ENCODE peak calls at places on chromosomes 5 and 9, in eight cellular contexts. H is RPMI7951; G is activated CD8-positive, alpha-beta memory T cell treated with anti-CD3 and anti-CD28 coated beads, Interleukin-2, amount 50 U/mL, for 48 hours; D is Kasumi-1; O is breast epithelium; P is ureter; T is glutamatergic neuron; N is kidney tubule cell. B is an unnamed sample.
A peak's percentile ranks its signal among the peaks of the same experiment; 100 is the strongest.

GRCh38 chr9:134136117-134136996 is 475 bp downstream of the WDR5 start:
- DNase-seq in O (no peak), N (peak; percentile 24), H (peak; percentile 6), T (peak; percentile 45), P (no peak), D (no peak), G (peak; percentile 64), B (no peak)

GRCh38 chr9:101119206-101119819 is 90.8 kb downstream of the PLPPR1 start:
- DNase-seq in D (peak; percentile 48), H (no peak), N (peak; percentile 66), P (peak; percentile 43), G (peak; percentile 55), O (no peak), T (peak; percentile 75), B (peak; percentile 31)

GRCh38 chr5:122192883-122193496 is 63.6 kb downstream of the ZNF474 start:
- DNase-seq in N (peak; percentile 70), P (peak; percentile 52), O (no peak), G (no peak), H (peak; percentile 64), T (no peak), D (peak; percentile 93), B (no peak)

GRCh38 chr5:1801061-1801953 is at the start of gene NDUFS6:
- DNase-seq in G (peak; percentile 89), D (peak; percentile 65), N (peak; percentile 76), T (peak; percentile 85), O (no peak), P (peak; percentile 77), H (peak; percentile 58), B (peak; percentile 83)

GRCh38 chr5:38069360-38069759 is 189.0 kb upstream of the EGFLAM start:
- DNase-seq in T (no peak), P (no peak), D (no peak), H (peak; percentile 11), G (no peak), O (no peak), N (peak; percentile 68), B (no peak)

GRCh38 chr9:88237454-88238280 is 99.4 kb upstream of the SPATA31C2 start:
- DNase-seq in P (no peak), D (no peak), G (no peak), O (no peak), T (no peak), H (no peak), N (no peak), B (no peak)

GRCh38 chr5:142976861-142977260 is 206.7 kb downstream of the ARHGAP26 start:
- DNase-seq in D (no peak), G (no peak), H (peak; percentile 75), O (no peak), N (peak; percentile 48), T (no peak), P (no peak), B (no peak)

GRCh38 chr9:19431361-19432171 is 22.8 kb downstream of the ACER2 start:
- DNase-seq in T (peak; percentile 30), G (no peak), P (no peak), D (no peak), H (no peak), N (no peak), O (no peak), B (peak; percentile 20)

GRCh38 chr5:176382721-176383120 is 5.7 kb downstream of the NOP16 start:
- DNase-seq in O (no peak), P (no peak), T (no peak), D (no peak), N (no peak), H (no peak), G (no peak), B (no peak)

GRCh38 chr5:3352711-3353110 is 242.9 kb upstream of the IRX1 start:
- DNase-seq in O (no peak), D (no peak), P (peak; percentile 14), T (no peak), N (no peak), H (no peak), G (peak; percentile 1), B (no peak)

GRCh38 chr5:108753877-108754276 is 6.2 kb downstream of the FER start:
- DNase-seq in D (no peak), P (no peak), T (no peak), N (peak; percentile 68), O (no peak), H (peak; percentile 30), G (no peak), B (no peak)

GRCh38 chr5:16791036-16791705 is 144.9 kb downstream of the MYO10 start:
- DNase-seq in D (peak; percentile 81), T (no peak), G (no peak), H (peak; percentile 53), P (no peak), N (peak; percentile 69), O (no peak), B (no peak)

GRCh38 chr9:118609355-118610044 is 759.7 kb downstream of the BRINP1 start:
- DNase-seq in T (no peak), P (no peak), G (no peak), O (no peak), H (peak; percentile 56), D (no peak), N (peak; percentile 75), B (no peak)

GRCh38 chr9:88235615-88236014 is 97.3 kb upstream of the SPATA31C2 start:
- DNase-seq in N (no peak), H (no peak), G (no peak), P (no peak), O (no peak), T (no peak), D (no peak), B (no peak)

GRCh38 chr9:2623046-2623865 is 1.7 kb downstream of the VLDLR start:
- DNase-seq in P (peak; percentile 64), O (no peak), N (peak; percentile 96), H (peak; percentile 57), D (no peak), G (peak; percentile 53), T (peak; percentile 51), B (peak; percentile 87)

GRCh38 chr5:36238896-36239295 is 2.8 kb downstream of the NADK2 start:
- DNase-seq in G (no peak), P (no peak), T (no peak), D (no peak), N (no peak), H (no peak), O (no peak), B (no peak)

GRCh38 chr5:88690619-88691560 is 192.1 kb downstream of the MEF2C start:
- DNase-seq in P (peak; percentile 72), N (peak; percentile 61), G (peak; percentile 81), D (peak; percentile 81), O (peak; percentile 69), T (peak; percentile 82), H (peak; percentile 64), B (peak; percentile 73)

GRCh38 chr5:77946381-77947050 is 170.4 kb upstream of the TBCA start:
- DNase-seq in N (no peak), O (no peak), P (no peak), T (no peak), H (no peak), D (no peak), G (no peak), B (no peak)

GRCh38 chr5:134509308-134510040 is 16.0 kb upstream of the JADE2 start:
- DNase-seq in D (no peak), G (no peak), N (peak; percentile 92), P (no peak), H (peak; percentile 94), T (no peak), O (peak; percentile 61), B (peak; percentile 44)

GRCh38 chr5:144187699-144188294 is 17.1 kb downstream of the KCTD16 start:
- DNase-seq in T (no peak), O (peak; percentile 54), D (peak; percentile 73), N (peak; percentile 95), H (peak; percentile 87), G (peak; percentile 65), P (peak; percentile 79), B (no peak)

GRCh38 chr5:141488591-141489478 is at the start of gene PCDHGC5:
- DNase-seq in H (peak; percentile 61), O (no peak), N (peak; percentile 81), P (no peak), T (no peak), G (no peak), D (no peak), B (no peak)

GRCh38 chr5:171221931-171222330 is 87.1 kb upstream of the TLX3 start:
- DNase-seq in T (no peak), H (no peak), D (no peak), P (no peak), N (no peak), O (no peak), G (no peak), B (no peak)

GRCh38 chr9:34744295-34745221 is 34.6 kb upstream of the CCL21 start:
- DNase-seq in G (no peak), T (no peak), N (peak; percentile 91), H (peak; percentile 13), O (no peak), P (peak; percentile 47), D (no peak), B (no peak)

GRCh38 chr9:115423646-115424045 is 305.7 kb upstream of the TNC start:
- DNase-seq in D (no peak), G (no peak), T (no peak), O (no peak), P (no peak), N (no peak), H (no peak), B (no peak)

GRCh38 chr9:36136277-36136893 is at the start of gene GLIPR2:
- DNase-seq in G (peak; percentile 87), O (no peak), H (peak; percentile 63), N (peak; percentile 81), P (peak; percentile 78), D (peak; percentile 58), T (peak; percentile 71), B (peak; percentile 90)

GRCh38 chr9:114386886-114387677 is 700 bp downstream of the AKNA start:
- DNase-seq in O (no peak), G (peak; percentile 65), H (peak; percentile 19), N (no peak), D (no peak), P (no peak), T (peak; percentile 23), B (peak; percentile 86)

GRCh38 chr9:91193658-91194391 is 167.9 kb downstream of the AUH start:
- DNase-seq in D (peak; percentile 62), H (peak; percentile 96), T (peak; percentile 72), G (peak; percentile 95), O (peak; percentile 76), P (peak; percentile 89), N (peak; percentile 89), B (peak; percentile 89)

GRCh38 chr9:89969156-89969566 is 364.3 kb downstream of the GADD45G start:
- DNase-seq in G (no peak), P (no peak), T (no peak), O (no peak), H (no peak), N (peak; percentile 9), D (no peak), B (no peak)

GRCh38 chr5:17233488-17233887 is 16.1 kb downstream of the BASP1 start:
- DNase-seq in D (no peak), H (peak; percentile 8), P (no peak), N (no peak), G (no peak), T (no peak), O (no peak), B (no peak)

GRCh38 chr9:10260501-10260900 is 352.3 kb downstream of the PTPRD start:
- DNase-seq in N (no peak), G (no peak), D (no peak), H (no peak), P (no peak), O (no peak), T (no peak), B (no peak)

B was measured in upper lobe of left lung.